ENCODE peak calls at places on chromosomes 7 and 10, in eight cellular contexts. V, K, J, W, M, F, O and B are unnamed samples.
A peak's percentile ranks its signal among the peaks of the same experiment; 100 is the strongest.

GRCh38 chr7:25861704-25862253 is 290.2 kb upstream of the NFE2L3 start:
- DNase-seq in V (no peak), K (no peak), J (no peak), W (no peak), M (no peak), F (no peak), O (no peak), B (no peak)

GRCh38 chr10:6347391-6347951 is 144.7 kb downstream of the PFKFB3 start:
- DNase-seq in V (no peak), K (no peak), J (no peak), W (no peak), M (peak; percentile 38), F (peak; percentile 38), O (no peak), B (peak; percentile 67)

GRCh38 chr10:107022600-107023354 is 141.7 kb downstream of the SORCS1 start:
- DNase-seq in V (peak; percentile 76), K (no peak), J (no peak), W (peak; percentile 67), M (no peak), F (no peak), O (no peak), B (no peak)

GRCh38 chr7:114269714-114270113 is 144.9 kb upstream of the FOXP2 start:
- DNase-seq in V (no peak), K (no peak), J (no peak), W (no peak), M (no peak), F (no peak), O (no peak), B (no peak)

GRCh38 chr10:178208-178607 is 43.0 kb downstream of the ZMYND11 start:
- DNase-seq in V (peak; percentile 36), K (no peak), J (peak; percentile 1), W (no peak), M (no peak), F (no peak), O (peak; percentile 2), B (no peak)

GRCh38 chr10:71232089-71232998 is 20.0 kb downstream of the UNC5B start:
- DNase-seq in V (peak; percentile 70), K (peak; percentile 89), J (no peak), W (peak; percentile 74), M (no peak), F (no peak), O (no peak), B (no peak)

GRCh38 chr10:70753841-70754621 is 31.1 kb downstream of the TBATA start:
- DNase-seq in V (no peak), K (no peak), J (no peak), W (no peak), M (no peak), F (no peak), O (no peak), B (no peak)

GRCh38 chr10:118114992-118115391 is 68.3 kb upstream of the RAB11FIP2 start:
- DNase-seq in V (no peak), K (no peak), J (no peak), W (no peak), M (no peak), F (no peak), O (no peak), B (no peak)

GRCh38 chr7:117251687-117252086 is 71.2 kb downstream of the WNT2 start:
- DNase-seq in V (no peak), K (no peak), J (no peak), W (no peak), M (no peak), F (no peak), O (no peak), B (no peak)

GRCh38 chr7:97145068-97145467 is 27.6 kb downstream of the SDHAF3 start:
- DNase-seq in V (peak; percentile 27), K (no peak), J (no peak), W (no peak), M (no peak), F (no peak), O (peak; percentile 11), B (no peak)

GRCh38 chr10:128734734-128735133 is 608.5 kb upstream of the MKI67 start:
- DNase-seq in V (no peak), K (no peak), J (no peak), W (no peak), M (no peak), F (no peak), O (no peak), B (no peak)

GRCh38 chr10:118753331-118753730 is 1.4 kb downstream of the CACUL1 start:
- DNase-seq in V (no peak), K (no peak), J (no peak), W (no peak), M (no peak), F (no peak), O (no peak), B (no peak)

GRCh38 chr7:155763721-155764431 is 48.4 kb downstream of the SHH start:
- DNase-seq in V (no peak), K (no peak), J (no peak), W (no peak), M (peak; percentile 47), F (peak; percentile 41), O (peak; percentile 60), B (peak; percentile 14)

DNA sequence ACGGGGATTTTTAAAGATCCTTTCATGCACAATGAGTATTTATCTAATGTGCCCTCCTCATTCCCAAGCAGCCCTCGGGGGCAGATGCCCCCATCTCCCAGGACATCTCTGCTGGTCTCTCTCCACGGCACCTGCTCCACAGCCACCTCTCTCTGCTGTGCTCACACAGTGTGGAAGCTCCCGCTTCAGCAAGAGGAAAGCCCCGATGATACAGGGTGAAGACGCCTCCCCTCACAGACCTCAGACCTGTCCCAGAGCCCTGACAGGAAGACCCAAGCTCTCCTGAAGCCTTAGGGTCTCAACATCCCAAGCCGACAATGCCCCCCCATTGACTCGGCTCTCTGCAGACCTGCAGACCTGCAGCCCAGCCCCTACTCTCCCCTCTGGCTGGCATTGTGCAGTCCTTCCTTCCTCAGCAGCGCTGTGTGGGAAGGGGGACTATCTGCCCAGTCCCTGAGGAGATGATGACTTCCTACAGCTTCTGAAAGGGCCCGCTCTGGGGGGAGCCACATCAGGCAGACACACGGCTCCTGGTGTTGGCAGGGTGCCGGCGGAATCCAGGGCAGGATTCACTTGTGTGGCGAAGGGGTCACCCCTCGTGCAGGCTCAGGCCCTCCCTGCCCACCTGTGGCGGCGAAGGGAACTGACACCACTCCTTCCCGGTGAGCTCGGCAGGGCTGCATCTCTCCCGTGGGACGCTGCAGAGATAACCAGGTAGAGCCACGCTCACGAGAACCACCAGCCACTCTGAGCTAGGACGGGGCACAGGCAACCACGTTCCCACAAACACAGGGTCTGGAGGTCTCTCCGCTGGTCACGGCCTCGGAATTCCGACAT is 61.8 kb downstream of the PTPRN2 start:
- DNase-seq in V (no peak), K (no peak), J (no peak), W (peak; percentile 28), M (no peak), F (no peak), O (no peak), B (no peak)
- H3K9me3 ChIP-seq in V (no peaks in the 10 kb centered on the region), K (no peaks in the 10 kb centered on the region), J (no peaks in the 10 kb centered on the region), W (no peaks in the 10 kb centered on the region), M (no peaks in the 10 kb centered on the region), F (no peaks in the 10 kb centered on the region), O (no peaks in the 10 kb centered on the region), B (no peaks in the 10 kb centered on the region)

DNA sequence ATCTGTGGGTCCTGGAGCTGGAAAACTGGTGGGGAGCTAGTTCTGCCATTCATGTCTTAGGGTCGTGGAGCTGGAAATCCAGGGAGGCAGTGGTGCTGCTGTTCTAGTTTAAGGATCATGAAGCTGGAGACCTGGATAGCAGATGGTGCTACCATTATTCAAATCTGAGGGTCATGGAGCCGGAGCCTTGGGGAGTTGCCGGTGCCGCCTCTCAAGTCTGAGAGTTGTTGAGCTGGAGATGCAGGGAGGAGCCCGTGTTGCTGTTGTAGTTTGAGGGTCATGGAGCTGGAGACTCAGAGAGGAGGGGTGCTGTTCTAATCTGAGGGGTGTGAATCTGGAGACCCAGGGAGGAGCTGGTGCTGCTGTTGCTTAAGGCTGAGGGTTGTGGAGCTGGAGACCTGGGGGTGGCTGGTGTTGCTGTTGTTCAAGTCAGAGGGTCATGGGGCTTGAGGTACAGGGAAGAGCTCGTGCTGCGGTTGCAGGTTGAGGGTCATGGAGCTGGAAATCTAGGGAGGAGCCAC is 86.0 kb upstream of the ZNF479 start:
- DNase-seq in V (no peak), K (no peak), J (no peak), W (no peak), M (no peak), F (no peak), O (no peak), B (no peak)
- H3K9me3 ChIP-seq in V (no peaks in the 10 kb centered on the region), K (no peaks in the 10 kb centered on the region), J (no peaks in the 10 kb centered on the region), W (no peaks in the 10 kb centered on the region), M (peaks cover 19% of the 10 kb centered on the region), F (no peaks in the 10 kb centered on the region), O (no peaks in the 10 kb centered on the region), B (peaks cover 3% of the 10 kb centered on the region)

GRCh38 chr7:121285066-121285667 is 43.6 kb upstream of the WNT16 start:
- DNase-seq in V (no peak), K (no peak), J (no peak), W (no peak), M (no peak), F (no peak), O (no peak), B (no peak)

GRCh38 chr7:121288894-121289293 is 39.9 kb upstream of the WNT16 start:
- DNase-seq in V (no peak), K (no peak), J (peak; percentile 79), W (no peak), M (no peak), F (no peak), O (no peak), B (no peak)

GRCh38 chr7:121282129-121282528 is 46.7 kb upstream of the WNT16 start:
- DNase-seq in V (no peak), K (no peak), J (no peak), W (no peak), M (no peak), F (no peak), O (no peak), B (no peak)

GRCh38 chr7:121286742-121287699 is 41.8 kb upstream of the WNT16 start:
- DNase-seq in V (no peak), K (no peak), J (no peak), W (no peak), M (no peak), F (no peak), O (no peak), B (no peak)

DNA sequence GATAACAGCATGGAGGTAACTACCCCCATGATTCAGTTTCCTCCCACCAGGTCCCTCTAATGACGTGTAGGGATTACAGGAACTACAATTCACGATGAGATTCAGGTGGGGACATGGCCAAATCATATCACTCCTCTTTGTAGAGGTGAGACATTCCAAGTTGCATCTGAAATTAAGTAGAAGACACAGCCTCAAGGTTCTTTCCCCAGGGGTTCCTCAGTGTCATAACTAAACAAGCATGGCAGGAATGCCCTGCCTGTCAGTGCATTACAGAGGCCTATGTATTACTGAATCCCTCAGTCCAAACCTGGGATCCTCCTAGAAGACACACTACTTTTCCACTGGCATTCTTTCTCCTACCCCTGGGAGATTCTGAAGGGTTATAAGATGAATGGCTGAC is 42.6 kb upstream of the WNT16 start:
- DNase-seq in V (no peak), K (no peak), J (no peak), W (no peak), M (no peak), F (no peak), O (no peak), B (no peak)
- H3K9me3 ChIP-seq in V (no peaks in the 10 kb centered on the region), K (no peaks in the 10 kb centered on the region), J (peaks cover 3% of the 10 kb centered on the region), W (no peaks in the 10 kb centered on the region), M (no peaks in the 10 kb centered on the region), F (no peaks in the 10 kb centered on the region), O (no peaks in the 10 kb centered on the region), B (no peaks in the 10 kb centered on the region)

DNA sequence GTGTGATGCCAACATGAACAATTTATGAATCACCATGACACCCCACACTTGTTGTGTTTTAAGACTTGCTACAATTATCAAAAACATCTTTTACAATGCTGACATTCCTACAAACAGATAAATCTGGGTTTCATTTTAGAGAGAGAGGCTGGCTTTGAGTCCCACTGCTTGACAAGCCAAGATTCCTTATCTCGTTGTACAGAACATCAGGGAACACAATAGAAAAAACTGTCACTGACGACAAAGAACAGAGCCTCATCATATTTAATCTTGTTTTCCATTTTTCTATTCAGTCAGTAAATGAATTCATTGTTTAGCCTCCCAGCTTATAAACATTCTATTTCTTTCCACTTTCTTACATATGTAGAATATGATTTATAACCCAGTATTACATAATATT is 461.6 kb upstream of the VSTM2A start:
- DNase-seq in V (peak; percentile 50), K (no peak), J (no peak), W (no peak), M (no peak), F (no peak), O (no peak), B (no peak)
- H3K9me3 ChIP-seq in V (peaks cover 11% of the 10 kb centered on the region), K (no peaks in the 10 kb centered on the region), J (peaks cover 7% of the 10 kb centered on the region), W (no peaks in the 10 kb centered on the region), M (no peaks in the 10 kb centered on the region), F (no peaks in the 10 kb centered on the region), O (no peaks in the 10 kb centered on the region), B (peaks cover 2% of the 10 kb centered on the region)